ENCODE peak calls at places on chromosomes 7 and 10, in four cellular contexts. T is IMR-90, M is mesendoderm, A is H1. F is an unnamed sample.
A peak's percentile ranks its signal among the peaks of the same experiment; 100 is the strongest.

GRCh38 chr10:1520909-1521565 is 216.3 kb downstream of the ADARB2 start:
- DNase-seq in T (no peak), M (no peak), A (peak; percentile 46), F (no peak)

GRCh38 chr10:118754132-118754555 is 626 bp downstream of the CACUL1 start:
- DNase-seq in T (no peak), M (peak; percentile 85), A (peak; percentile 69), F (peak; percentile 70)

GRCh38 chr10:114492351-114493037 is 88.2 kb upstream of the AFAP1L2 start:
- DNase-seq in T (peak; percentile 34), M (peak; percentile 33), A (no peak), F (no peak)

GRCh38 chr7:136183981-136184380 is 206.8 kb upstream of the MTPN start:
- DNase-seq in T (peak; percentile 10), M (peak; percentile 56), A (no peak), F (no peak)

GRCh38 chr10:77940627-77941026 is 14.1 kb upstream of the DLG5 start:
- DNase-seq in T (no peak), M (no peak), A (no peak), F (no peak)

GRCh38 chr7:50781371-50781770 is 1.3 kb downstream of the GRB10 start:
- DNase-seq in T (no peak), M (no peak), A (no peak), F (no peak)

GRCh38 chr7:22043367-22043766 is 97.7 kb upstream of the CDCA7L start:
- DNase-seq in T (no peak), M (no peak), A (no peak), F (no peak)

GRCh38 chr10:112653215-112653614 is 206.2 kb downstream of the VTI1A start:
- DNase-seq in T (no peak), M (no peak), A (no peak), F (no peak)

GRCh38 chr7:2299853-2300512 is 14.3 kb downstream of the SNX8 start:
- DNase-seq in T (no peak), M (no peak), A (no peak), F (no peak)

GRCh38 chr7:98815313-98815712 is 54.5 kb downstream of the TMEM130 start:
- DNase-seq in T (no peak), M (no peak), A (no peak), F (no peak)

GRCh38 chr7:123355576-123356195 is 155.9 kb upstream of the SLC13A1 start:
- DNase-seq in T (no peak), M (peak; percentile 24), A (no peak), F (peak; percentile 34)

GRCh38 chr10:4372601-4373000 is 453.4 kb upstream of the AKR1E2 start:
- DNase-seq in T (peak; percentile 99), M (no peak), A (no peak), F (no peak)

GRCh38 chr7:1823376-1824150 is 153.5 kb downstream of the ELFN1 start:
- DNase-seq in T (no peak), M (no peak), A (no peak), F (peak; percentile 24)

GRCh38 chr7:84207025-84207424 is 12.4 kb upstream of the SEMA3A start:
- DNase-seq in T (no peak), M (peak; percentile 91), A (no peak), F (peak; percentile 57)

DNA sequence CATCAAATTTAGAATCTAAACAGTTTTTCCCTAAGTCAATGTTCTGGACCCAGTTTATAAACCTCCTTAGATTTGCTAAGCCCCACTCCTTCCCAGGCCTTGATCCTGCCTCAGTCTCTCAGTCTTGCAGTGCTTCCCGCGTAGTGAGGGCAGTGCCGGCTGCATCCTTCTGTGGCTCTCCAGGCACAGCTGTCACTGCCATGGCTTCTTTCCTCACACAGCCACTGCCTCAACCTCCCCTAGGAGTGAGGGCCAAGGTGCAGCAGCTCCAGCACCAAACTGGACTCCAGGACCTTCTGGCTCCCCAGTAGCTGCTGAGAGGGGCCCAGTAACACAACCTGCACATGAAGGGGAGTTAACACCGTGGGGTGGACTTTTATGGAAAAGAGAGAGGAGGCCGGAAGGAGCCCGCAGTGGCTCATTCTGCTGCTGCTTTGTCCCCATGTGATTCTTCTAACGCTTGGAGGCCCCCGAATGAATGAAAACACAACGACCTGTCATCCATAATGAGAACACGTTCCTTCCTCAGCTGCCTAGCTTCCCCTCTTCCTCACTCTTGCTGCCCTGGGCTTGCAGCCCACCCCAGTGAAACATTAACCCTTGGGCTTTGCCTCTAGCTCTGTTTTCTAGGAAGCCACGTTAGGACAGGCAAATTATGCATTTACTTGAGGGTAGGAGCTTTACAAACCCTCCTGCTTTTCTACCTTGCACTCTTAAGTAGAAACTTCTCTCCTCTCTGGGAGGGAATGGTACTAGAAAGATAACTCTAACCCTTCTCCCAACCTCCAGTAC is 16.0 kb upstream of the UBE2H start:
- DNase-seq in T (no peak), M (no peak), A (no peak), F (no peak)
- H3K4me2 ChIP-seq in T (no peak overlapping the region), M (no peak overlapping the region), A (no peak overlapping the region), F (no peak overlapping the region)

DNA sequence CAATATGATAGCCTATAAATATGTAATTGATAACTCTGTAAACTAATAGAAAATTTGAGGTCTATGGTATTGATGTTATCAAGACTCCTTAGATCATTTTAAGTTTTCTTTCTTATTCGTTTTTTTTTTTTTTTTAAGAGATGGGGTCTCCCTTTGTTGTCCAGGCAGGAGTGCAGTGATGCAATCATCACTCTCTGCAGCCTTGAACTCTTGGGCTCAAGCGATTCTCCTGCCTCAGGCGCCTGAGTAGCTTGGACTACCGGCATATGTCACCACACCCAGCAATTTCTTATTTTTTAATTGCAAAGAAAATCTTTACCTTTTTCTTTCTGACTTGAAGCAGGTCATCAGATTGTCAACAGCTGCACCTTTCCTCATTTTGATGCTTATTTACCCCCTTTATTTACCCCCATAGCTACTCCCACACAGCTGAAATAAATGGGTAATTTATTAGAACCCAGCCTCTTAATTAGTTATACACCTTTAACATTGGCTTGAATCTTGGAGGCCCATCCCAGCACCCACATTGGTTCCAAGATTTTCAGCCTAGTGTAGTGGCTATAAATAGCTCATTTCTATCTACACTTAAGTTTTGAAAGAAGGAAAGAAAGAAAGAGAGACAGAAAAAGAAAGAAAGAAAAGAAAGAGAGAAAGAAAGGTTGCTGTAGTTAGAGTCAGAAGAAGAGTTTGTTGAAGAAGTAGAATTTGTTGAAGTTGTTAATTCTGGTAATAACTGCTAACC is 38.3 kb downstream of the ARL4A start:
- DNase-seq in T (no peak), M (no peak), A (no peak), F (no peak)
- H3K56ac ChIP-seq in T (no peak overlapping the region), M (no peak overlapping the region), A (no peak overlapping the region), F (no peak overlapping the region)

DNA sequence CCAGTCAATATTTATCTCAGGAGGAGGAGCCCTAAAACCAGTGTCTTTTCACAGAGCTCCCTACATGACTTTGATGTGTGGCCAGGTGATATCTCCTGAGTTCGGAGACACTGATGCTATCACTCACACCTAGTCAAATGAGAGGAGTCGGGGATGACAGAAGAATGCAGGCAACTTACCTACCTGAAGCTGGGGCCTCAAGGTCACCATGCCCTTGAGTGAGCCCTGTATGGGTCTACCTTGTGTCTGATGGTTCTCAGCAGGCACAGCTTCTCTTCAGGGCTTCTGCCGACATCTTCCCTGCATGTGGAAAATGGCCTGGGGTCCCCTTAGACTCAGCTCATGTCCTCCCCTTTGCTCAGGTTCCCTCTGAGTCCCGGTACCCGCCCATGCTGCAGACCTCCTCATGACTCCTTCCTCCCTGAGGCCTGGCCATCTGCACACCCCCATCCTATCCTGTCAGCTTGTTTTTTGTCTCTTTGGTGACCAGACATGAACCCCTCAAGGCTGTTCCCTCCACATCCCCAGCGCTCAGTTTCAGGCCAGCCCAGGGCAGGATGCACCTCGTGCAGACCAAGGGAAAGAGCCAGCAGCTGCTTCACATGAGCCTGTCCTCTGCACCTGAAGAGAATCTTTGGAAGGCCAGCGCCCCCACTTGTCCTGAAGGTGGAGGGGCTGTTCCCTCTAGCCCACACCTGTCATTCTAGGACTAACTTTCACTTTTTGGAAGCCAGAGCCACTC is 74.6 kb upstream of the GDF10 start:
- DNase-seq in T (no peak), M (no peak), A (no peak), F (peak; percentile 39)
- H3K27ac ChIP-seq in T (no peak overlapping the region), M (no peak overlapping the region), A (no peak overlapping the region), F (no peak overlapping the region)

GRCh38 chr7:135175931-135176330 is 5.4 kb upstream of the CYREN start:
- DNase-seq in T (no peak), M (no peak), A (no peak), F (no peak)
- H3K4me2 ChIP-seq in T (no peak overlapping the region), M (no peak overlapping the region), A (no peak overlapping the region), F (no peak overlapping the region)

GRCh38 chr7:52973126-52973525 is 62.3 kb upstream of the POM121L12 start:
- DNase-seq in T (no peak), M (no peak), A (no peak), F (no peak)
- H3K56ac ChIP-seq in T (no peak overlapping the region), M (no peak overlapping the region), A (no peak overlapping the region), F (no peak overlapping the region)

GRCh38 chr7:82405291-82405690 is 38.3 kb downstream of the CACNA2D1 start:
- DNase-seq in T (no peak), M (no peak), A (no peak), F (no peak)

GRCh38 chr7:82411732-82412131 is 31.8 kb downstream of the CACNA2D1 start:
- DNase-seq in T (no peak), M (no peak), A (no peak), F (no peak)

GRCh38 chr7:82413237-82413636 is 30.3 kb downstream of the CACNA2D1 start:
- DNase-seq in T (no peak), M (peak; percentile 33), A (no peak), F (peak; percentile 31)

GRCh38 chr7:82406937-82407336 is 36.6 kb downstream of the CACNA2D1 start:
- DNase-seq in T (peak; percentile 12), M (no peak), A (no peak), F (no peak)

GRCh38 chr7:82410461-82410860 is 33.1 kb downstream of the CACNA2D1 start:
- DNase-seq in T (no peak), M (no peak), A (no peak), F (no peak)
- H3K27ac ChIP-seq in T (no peak overlapping the region), M (no peak overlapping the region), A (no peak overlapping the region), F (no peak overlapping the region)

F was measured in H9.